ENCODE peak calls at places on chromosomes 7 and 10, in seven cellular contexts. One of them, this sample, is unnamed.

GRCh38 chr7:55478700-55479099 is 93.6 kb downstream of the VOPP1 start:
- DNase-seq in smooth muscle cell of the brain vasculature: no peak
- DNase-seq in type B pancreatic cell: no peak
- DNase-seq in activated naive CD8-positive, alpha-beta T cell treated with anti-CD3 and anti-CD28 coated beads, Interleukin-2, amount 50 U/mL, for 16 hours: no peak
- DNase-seq in CD4-positive, CD25-positive, alpha-beta regulatory T cell: no peak
- DNase-seq in NCI-H146: no peak
- DNase-seq in germinal center: no peak
- DNase-seq in this sample: no peak

GRCh38 chr7:131293018-131293417 is 34.7 kb upstream of the MKLN1 start:
- DNase-seq in smooth muscle cell of the brain vasculature: no peak
- DNase-seq in type B pancreatic cell: no peak
- DNase-seq in activated naive CD8-positive, alpha-beta T cell treated with anti-CD3 and anti-CD28 coated beads, Interleukin-2, amount 50 U/mL, for 16 hours: no peak
- DNase-seq in CD4-positive, CD25-positive, alpha-beta regulatory T cell: no peak
- DNase-seq in NCI-H146: no peak
- DNase-seq in germinal center: no peak
- DNase-seq in this sample: no peak

GRCh38 chr10:128125416-128125943 is 743 bp downstream of the MKI67 start:
- DNase-seq in smooth muscle cell of the brain vasculature: no peak
- DNase-seq in type B pancreatic cell: no peak
- DNase-seq in activated naive CD8-positive, alpha-beta T cell treated with anti-CD3 and anti-CD28 coated beads, Interleukin-2, amount 50 U/mL, for 16 hours: no peak
- DNase-seq in CD4-positive, CD25-positive, alpha-beta regulatory T cell: peak
- DNase-seq in NCI-H146: peak
- DNase-seq in germinal center: peak
- DNase-seq in this sample: no peak

GRCh38 chr7:2055956-2056355 is 176.8 kb downstream of the MAD1L1 start:
- DNase-seq in smooth muscle cell of the brain vasculature: no peak
- DNase-seq in type B pancreatic cell: no peak
- DNase-seq in activated naive CD8-positive, alpha-beta T cell treated with anti-CD3 and anti-CD28 coated beads, Interleukin-2, amount 50 U/mL, for 16 hours: no peak
- DNase-seq in CD4-positive, CD25-positive, alpha-beta regulatory T cell: no peak
- DNase-seq in NCI-H146: no peak
- DNase-seq in germinal center: no peak
- DNase-seq in this sample: no peak

GRCh38 chr7:139626817-139627216 is 103.3 kb downstream of the CLEC2L start:
- DNase-seq in smooth muscle cell of the brain vasculature: no peak
- DNase-seq in type B pancreatic cell: no peak
- DNase-seq in activated naive CD8-positive, alpha-beta T cell treated with anti-CD3 and anti-CD28 coated beads, Interleukin-2, amount 50 U/mL, for 16 hours: no peak
- DNase-seq in CD4-positive, CD25-positive, alpha-beta regulatory T cell: peak
- DNase-seq in NCI-H146: no peak
- DNase-seq in germinal center: no peak
- DNase-seq in this sample: no peak

GRCh38 chr7:84675633-84676034 is 481.0 kb upstream of the SEMA3A start:
- DNase-seq in smooth muscle cell of the brain vasculature: no peak
- DNase-seq in type B pancreatic cell: no peak
- DNase-seq in activated naive CD8-positive, alpha-beta T cell treated with anti-CD3 and anti-CD28 coated beads, Interleukin-2, amount 50 U/mL, for 16 hours: no peak
- DNase-seq in CD4-positive, CD25-positive, alpha-beta regulatory T cell: no peak
- DNase-seq in NCI-H146: peak
- DNase-seq in germinal center: no peak
- DNase-seq in this sample: no peak

GRCh38 chr7:33909312-33909711 is 4.0 kb downstream of the BMPER start:
- DNase-seq in smooth muscle cell of the brain vasculature: no peak
- DNase-seq in type B pancreatic cell: no peak
- DNase-seq in activated naive CD8-positive, alpha-beta T cell treated with anti-CD3 and anti-CD28 coated beads, Interleukin-2, amount 50 U/mL, for 16 hours: no peak
- DNase-seq in CD4-positive, CD25-positive, alpha-beta regulatory T cell: no peak
- DNase-seq in NCI-H146: no peak
- DNase-seq in germinal center: no peak
- DNase-seq in this sample: no peak

GRCh38 chr10:120415709-120416330 is 41.2 kb upstream of the PLPP4 start:
- DNase-seq in smooth muscle cell of the brain vasculature: no peak
- DNase-seq in type B pancreatic cell: no peak
- DNase-seq in activated naive CD8-positive, alpha-beta T cell treated with anti-CD3 and anti-CD28 coated beads, Interleukin-2, amount 50 U/mL, for 16 hours: no peak
- DNase-seq in CD4-positive, CD25-positive, alpha-beta regulatory T cell: no peak
- DNase-seq in NCI-H146: no peak
- DNase-seq in germinal center: no peak
- DNase-seq in this sample: no peak

GRCh38 chr7:4151926-4152549 is 530.1 kb upstream of the FOXK1 start:
- DNase-seq in smooth muscle cell of the brain vasculature: no peak
- DNase-seq in type B pancreatic cell: no peak
- DNase-seq in activated naive CD8-positive, alpha-beta T cell treated with anti-CD3 and anti-CD28 coated beads, Interleukin-2, amount 50 U/mL, for 16 hours: no peak
- DNase-seq in CD4-positive, CD25-positive, alpha-beta regulatory T cell: no peak
- DNase-seq in NCI-H146: peak
- DNase-seq in germinal center: no peak
- DNase-seq in this sample: no peak

GRCh38 chr10:77267703-77268630 is 369.6 kb downstream of the KCNMA1 start:
- DNase-seq in smooth muscle cell of the brain vasculature: no peak
- DNase-seq in type B pancreatic cell: no peak
- DNase-seq in activated naive CD8-positive, alpha-beta T cell treated with anti-CD3 and anti-CD28 coated beads, Interleukin-2, amount 50 U/mL, for 16 hours: no peak
- DNase-seq in CD4-positive, CD25-positive, alpha-beta regulatory T cell: no peak
- DNase-seq in NCI-H146: peak
- DNase-seq in germinal center: no peak
- DNase-seq in this sample: no peak

GRCh38 chr7:74655785-74656420 is 1.6 kb upstream of the GTF2I start:
- DNase-seq in smooth muscle cell of the brain vasculature: no peak
- DNase-seq in type B pancreatic cell: no peak
- DNase-seq in activated naive CD8-positive, alpha-beta T cell treated with anti-CD3 and anti-CD28 coated beads, Interleukin-2, amount 50 U/mL, for 16 hours: no peak
- DNase-seq in CD4-positive, CD25-positive, alpha-beta regulatory T cell: no peak
- DNase-seq in NCI-H146: no peak
- DNase-seq in germinal center: peak
- DNase-seq in this sample: no peak

GRCh38 chr10:49633327-49634045 is 19.6 kb downstream of the CHAT start:
- DNase-seq in smooth muscle cell of the brain vasculature: no peak
- DNase-seq in type B pancreatic cell: no peak
- DNase-seq in activated naive CD8-positive, alpha-beta T cell treated with anti-CD3 and anti-CD28 coated beads, Interleukin-2, amount 50 U/mL, for 16 hours: no peak
- DNase-seq in CD4-positive, CD25-positive, alpha-beta regulatory T cell: no peak
- DNase-seq in NCI-H146: no peak
- DNase-seq in germinal center: no peak
- DNase-seq in this sample: no peak

GRCh38 chr7:140689199-140690152 is 7.0 kb upstream of the NDUFB2 start:
- DNase-seq in smooth muscle cell of the brain vasculature: no peak
- DNase-seq in type B pancreatic cell: no peak
- DNase-seq in activated naive CD8-positive, alpha-beta T cell treated with anti-CD3 and anti-CD28 coated beads, Interleukin-2, amount 50 U/mL, for 16 hours: no peak
- DNase-seq in CD4-positive, CD25-positive, alpha-beta regulatory T cell: no peak
- DNase-seq in NCI-H146: no peak
- DNase-seq in germinal center: no peak
- DNase-seq in this sample: no peak

GRCh38 chr10:102007802-102008201 is 48.2 kb downstream of the ARMH3 start:
- DNase-seq in smooth muscle cell of the brain vasculature: no peak
- DNase-seq in type B pancreatic cell: no peak
- DNase-seq in activated naive CD8-positive, alpha-beta T cell treated with anti-CD3 and anti-CD28 coated beads, Interleukin-2, amount 50 U/mL, for 16 hours: no peak
- DNase-seq in CD4-positive, CD25-positive, alpha-beta regulatory T cell: no peak
- DNase-seq in NCI-H146: no peak
- DNase-seq in germinal center: peak
- DNase-seq in this sample: no peak

GRCh38 chr10:133342942-133343341 is 4.2 kb upstream of the PRAP1 start:
- DNase-seq in smooth muscle cell of the brain vasculature: no peak
- DNase-seq in type B pancreatic cell: no peak
- DNase-seq in activated naive CD8-positive, alpha-beta T cell treated with anti-CD3 and anti-CD28 coated beads, Interleukin-2, amount 50 U/mL, for 16 hours: no peak
- DNase-seq in CD4-positive, CD25-positive, alpha-beta regulatory T cell: no peak
- DNase-seq in NCI-H146: no peak
- DNase-seq in germinal center: no peak
- DNase-seq in this sample: no peak

GRCh38 chr7:95209276-95209675 is 115.1 kb downstream of the PON1 start:
- DNase-seq in smooth muscle cell of the brain vasculature: no peak
- DNase-seq in type B pancreatic cell: no peak
- DNase-seq in activated naive CD8-positive, alpha-beta T cell treated with anti-CD3 and anti-CD28 coated beads, Interleukin-2, amount 50 U/mL, for 16 hours: no peak
- DNase-seq in CD4-positive, CD25-positive, alpha-beta regulatory T cell: no peak
- DNase-seq in NCI-H146: no peak
- DNase-seq in germinal center: no peak
- DNase-seq in this sample: no peak

GRCh38 chr7:46571996-46572395 is 650.9 kb upstream of the IGFBP3 start:
- DNase-seq in smooth muscle cell of the brain vasculature: no peak
- DNase-seq in type B pancreatic cell: no peak
- DNase-seq in activated naive CD8-positive, alpha-beta T cell treated with anti-CD3 and anti-CD28 coated beads, Interleukin-2, amount 50 U/mL, for 16 hours: no peak
- DNase-seq in CD4-positive, CD25-positive, alpha-beta regulatory T cell: no peak
- DNase-seq in NCI-H146: no peak
- DNase-seq in germinal center: no peak
- DNase-seq in this sample: no peak

GRCh38 chr10:5927306-5927705 is 37.3 kb downstream of the FBH1 start:
- DNase-seq in smooth muscle cell of the brain vasculature: no peak
- DNase-seq in type B pancreatic cell: no peak
- DNase-seq in activated naive CD8-positive, alpha-beta T cell treated with anti-CD3 and anti-CD28 coated beads, Interleukin-2, amount 50 U/mL, for 16 hours: no peak
- DNase-seq in CD4-positive, CD25-positive, alpha-beta regulatory T cell: no peak
- DNase-seq in NCI-H146: no peak
- DNase-seq in germinal center: no peak
- DNase-seq in this sample: no peak

GRCh38 chr7:112989531-112989930 is 97.1 kb downstream of the GPR85 start:
- DNase-seq in smooth muscle cell of the brain vasculature: no peak
- DNase-seq in type B pancreatic cell: no peak
- DNase-seq in activated naive CD8-positive, alpha-beta T cell treated with anti-CD3 and anti-CD28 coated beads, Interleukin-2, amount 50 U/mL, for 16 hours: no peak
- DNase-seq in CD4-positive, CD25-positive, alpha-beta regulatory T cell: no peak
- DNase-seq in NCI-H146: no peak
- DNase-seq in germinal center: no peak
- DNase-seq in this sample: no peak

GRCh38 chr10:44994752-44995530 is 5.8 kb upstream of the ZNF22 start:
- DNase-seq in smooth muscle cell of the brain vasculature: no peak
- DNase-seq in type B pancreatic cell: no peak
- DNase-seq in activated naive CD8-positive, alpha-beta T cell treated with anti-CD3 and anti-CD28 coated beads, Interleukin-2, amount 50 U/mL, for 16 hours: no peak
- DNase-seq in CD4-positive, CD25-positive, alpha-beta regulatory T cell: no peak
- DNase-seq in NCI-H146: no peak
- DNase-seq in germinal center: no peak
- DNase-seq in this sample: no peak

GRCh38 chr7:131945313-131945831 is 388.9 kb upstream of the PODXL start:
- DNase-seq in smooth muscle cell of the brain vasculature: peak
- DNase-seq in type B pancreatic cell: peak
- DNase-seq in activated naive CD8-positive, alpha-beta T cell treated with anti-CD3 and anti-CD28 coated beads, Interleukin-2, amount 50 U/mL, for 16 hours: no peak
- DNase-seq in CD4-positive, CD25-positive, alpha-beta regulatory T cell: no peak
- DNase-seq in NCI-H146: peak
- DNase-seq in germinal center: peak
- DNase-seq in this sample: peak

GRCh38 chr7:151130741-151131157 is 36.7 kb downstream of the GBX1 start:
- DNase-seq in smooth muscle cell of the brain vasculature: no peak
- DNase-seq in type B pancreatic cell: no peak
- DNase-seq in activated naive CD8-positive, alpha-beta T cell treated with anti-CD3 and anti-CD28 coated beads, Interleukin-2, amount 50 U/mL, for 16 hours: no peak
- DNase-seq in CD4-positive, CD25-positive, alpha-beta regulatory T cell: no peak
- DNase-seq in NCI-H146: no peak
- DNase-seq in germinal center: no peak
- DNase-seq in this sample: no peak

GRCh38 chr7:81691199-81691821 is 78.5 kb downstream of the HGF start:
- DNase-seq in smooth muscle cell of the brain vasculature: no peak
- DNase-seq in type B pancreatic cell: no peak
- DNase-seq in activated naive CD8-positive, alpha-beta T cell treated with anti-CD3 and anti-CD28 coated beads, Interleukin-2, amount 50 U/mL, for 16 hours: no peak
- DNase-seq in CD4-positive, CD25-positive, alpha-beta regulatory T cell: no peak
- DNase-seq in NCI-H146: no peak
- DNase-seq in germinal center: no peak
- DNase-seq in this sample: no peak

This sample was measured in GM18507.